ENCODE peak calls at places on chromosomes 6 and 20, in five cellular contexts. X is GM12878, D is HepG2, H is HEK293T, E is H1. F is an unnamed sample.

GRCh38 chr20:57432874-57433491 is 41.8 kb downstream of the RBM38 start:
- DNase-seq in X (peak; percentile 76), E (no peak), H (no peak), D (no peak), F (no peak)

GRCh38 chr6:11527274-11527870 is 10.2 kb upstream of the TMEM170B start:
- DNase-seq in E (no peak), X (no peak), H (no peak), D (no peak), F (no peak)

GRCh38 chr6:112014483-112014882 is 39.4 kb upstream of the CCN6 start:
- DNase-seq in X (no peak), H (no peak), E (no peak), D (no peak), F (no peak)

GRCh38 chr6:52053038-52053704 is 34.2 kb downstream of the PKHD1 start:
- DNase-seq in E (no peak), D (no peak), X (no peak), H (no peak), F (no peak)

GRCh38 chr6:73180076-73180717 is 45.1 kb downstream of the KHDC1L start:
- DNase-seq in X (no peak), E (no peak), D (no peak), H (no peak), F (no peak)

GRCh38 chr6:110357696-110358535 is at the start of gene METTL24:
- DNase-seq in E (peak; percentile 72), D (no peak), H (peak; percentile 69), X (no peak), F (no peak)

GRCh38 chr6:87671555-87672029 is 30.4 kb downstream of the AKIRIN2 start:
- DNase-seq in D (peak; percentile 97), E (no peak), X (no peak), H (no peak), F (no peak)

GRCh38 chr20:36802326-36803223 is 29.0 kb upstream of the DSN1 start:
- DNase-seq in E (no peak), H (no peak), X (no peak), D (no peak), F (no peak)

GRCh38 chr6:14822012-14822553 is 423.8 kb upstream of the JARID2 start:
- DNase-seq in D (no peak), H (no peak), E (no peak), X (no peak), F (no peak)

GRCh38 chr6:47701374-47701773 is 3.0 kb downstream of the ADGRF4 start:
- DNase-seq in E (no peak), H (no peak), X (peak; percentile 35), D (no peak), F (no peak)

GRCh38 chr20:57006411-57007170 is 259.9 kb downstream of the BMP7 start:
- DNase-seq in X (peak; percentile 17), D (no peak), E (no peak), H (no peak), F (peak; percentile 60)

GRCh38 chr20:50195524-50196120 is 5.0 kb downstream of the CEBPB start:
- DNase-seq in E (no peak), X (no peak), D (no peak), H (no peak), F (no peak)

GRCh38 chr20:62825994-62826645 is 9.3 kb downstream of the COL9A3 start:
- DNase-seq in D (no peak), E (no peak), X (no peak), H (no peak), F (no peak)

GRCh38 chr20:39886650-39887190 is 802.3 kb downstream of the MAFB start:
- DNase-seq in H (no peak), X (no peak), D (no peak), E (no peak), F (no peak)

GRCh38 chr20:39880890-39881289 is 808.1 kb downstream of the MAFB start:
- DNase-seq in X (no peak), E (no peak), D (no peak), H (no peak), F (no peak)

GRCh38 chr20:39888310-39888709 is 800.7 kb downstream of the MAFB start:
- DNase-seq in H (no peak), E (no peak), D (no peak), X (no peak), F (no peak)

GRCh38 chr20:39890697-39891096 is 798.3 kb downstream of the MAFB start:
- DNase-seq in X (no peak), D (no peak), E (no peak), H (no peak), F (no peak)

GRCh38 chr20:39885975-39886649 is 802.9 kb downstream of the MAFB start:
- DNase-seq in X (no peak), D (peak; percentile 21), E (peak; percentile 66), H (peak; percentile 26), F (peak; percentile 85)
- TF ChIP-seq SUZ12 in X (no peak), D (no peak), E (no peak), H (no peak), F (no peak)

GRCh38 chr6:106103728-106104109 is 17.6 kb downstream of the PRDM1 start:
- DNase-seq in X (no peak), E (no peak), D (no peak), H (no peak), F (no peak)
- TF ChIP-seq SUZ12 in X (no peak), E (no peak), D (no peak), H (no peak), F (no peak)

GRCh38 chr20:59644371-59644939 is 40.1 kb downstream of the PHACTR3 start:
- DNase-seq in X (no peak), E (no peak), H (no peak), D (no peak), F (no peak)

GRCh38 chr20:59645761-59646171 is 41.4 kb downstream of the PHACTR3 start:
- DNase-seq in E (no peak), X (no peak), H (no peak), D (no peak), F (no peak)

GRCh38 chr20:59646487-59646886 is 42.1 kb downstream of the PHACTR3 start:
- DNase-seq in E (no peak), D (no peak), H (no peak), X (no peak), F (no peak)

GRCh38 chr20:59643616-59644061 is 39.3 kb downstream of the PHACTR3 start:
- DNase-seq in D (no peak), X (no peak), H (no peak), E (no peak), F (no peak)

DNA sequence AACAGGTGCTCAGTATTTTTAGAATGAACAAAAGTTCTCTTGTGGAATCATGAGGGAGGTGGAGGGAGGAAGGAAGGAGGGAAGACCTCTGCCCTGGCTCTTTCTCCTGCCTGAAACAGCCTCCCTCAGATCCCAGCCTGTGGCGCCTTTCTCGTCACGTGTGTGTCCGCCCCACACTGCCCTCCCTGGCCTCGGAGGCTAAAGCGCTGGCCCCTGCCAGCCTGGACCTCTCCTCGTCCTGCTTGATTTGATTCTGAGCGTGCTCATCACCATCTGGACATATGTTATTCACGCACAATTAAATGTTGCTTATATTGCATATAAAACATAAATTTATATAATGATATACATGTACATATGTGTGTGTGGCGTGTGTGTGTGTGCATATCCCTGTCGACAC is 41.0 kb downstream of the PHACTR3 start:
- DNase-seq in X (no peak), D (no peak), E (no peak), H (no peak), F (no peak)
- TF ChIP-seq SUZ12 in X (no peak), D (no peak), E (no peak), H (no peak), F (no peak)

GRCh38 chr6:150296890-150297289 is 71.9 kb upstream of the IYD start:
- DNase-seq in E (no peak), D (no peak), H (no peak), X (no peak), F (no peak)

GRCh38 chr6:150299873-150300485 is 68.8 kb upstream of the IYD start:
- DNase-seq in H (no peak), D (no peak), E (no peak), X (no peak), F (no peak)

GRCh38 chr6:150298676-150299075 is 70.1 kb upstream of the IYD start:
- DNase-seq in D (no peak), X (no peak), H (no peak), E (no peak), F (no peak)

GRCh38 chr6:150298029-150298380 is 70.8 kb upstream of the IYD start:
- DNase-seq in X (no peak), E (no peak), D (no peak), H (no peak), F (no peak)

DNA sequence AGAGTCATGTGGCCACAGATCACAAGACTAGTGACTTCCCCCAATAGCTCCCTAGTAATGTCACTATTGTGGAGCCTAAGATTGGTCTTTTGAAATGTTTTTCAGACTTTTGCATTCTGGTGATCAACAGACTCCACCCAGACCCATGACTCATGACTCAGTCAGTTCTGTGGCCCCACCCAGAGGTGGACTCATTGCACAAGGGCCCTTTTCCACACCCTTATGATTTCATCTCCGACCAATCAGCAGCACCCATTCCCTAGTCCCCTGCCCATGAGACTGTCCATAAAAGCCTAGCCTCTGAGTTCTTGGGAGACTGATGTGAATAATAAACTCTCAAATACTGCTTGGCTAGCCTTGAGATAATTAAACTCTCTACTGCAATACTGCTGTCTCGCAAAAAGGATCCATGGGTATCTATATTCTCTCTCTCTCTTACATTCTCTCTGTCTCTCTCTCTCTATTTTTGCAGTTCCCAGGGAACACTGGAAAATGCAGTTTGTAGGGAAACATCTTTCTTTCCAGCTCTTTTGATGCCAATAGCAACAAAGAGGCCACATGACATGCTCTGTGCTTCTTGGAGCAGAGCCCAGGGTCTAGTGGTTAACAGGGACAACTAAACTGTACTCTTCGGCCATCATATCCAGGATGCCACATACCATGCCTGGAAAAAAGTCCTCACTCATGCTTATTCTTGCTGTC is 71.3 kb upstream of the IYD start:
- DNase-seq in H (no peak), E (no peak), X (no peak), D (no peak), F (no peak)
- TF ChIP-seq SUZ12 in H (no peak), E (no peak), X (no peak), D (no peak), F (no peak)

DNA sequence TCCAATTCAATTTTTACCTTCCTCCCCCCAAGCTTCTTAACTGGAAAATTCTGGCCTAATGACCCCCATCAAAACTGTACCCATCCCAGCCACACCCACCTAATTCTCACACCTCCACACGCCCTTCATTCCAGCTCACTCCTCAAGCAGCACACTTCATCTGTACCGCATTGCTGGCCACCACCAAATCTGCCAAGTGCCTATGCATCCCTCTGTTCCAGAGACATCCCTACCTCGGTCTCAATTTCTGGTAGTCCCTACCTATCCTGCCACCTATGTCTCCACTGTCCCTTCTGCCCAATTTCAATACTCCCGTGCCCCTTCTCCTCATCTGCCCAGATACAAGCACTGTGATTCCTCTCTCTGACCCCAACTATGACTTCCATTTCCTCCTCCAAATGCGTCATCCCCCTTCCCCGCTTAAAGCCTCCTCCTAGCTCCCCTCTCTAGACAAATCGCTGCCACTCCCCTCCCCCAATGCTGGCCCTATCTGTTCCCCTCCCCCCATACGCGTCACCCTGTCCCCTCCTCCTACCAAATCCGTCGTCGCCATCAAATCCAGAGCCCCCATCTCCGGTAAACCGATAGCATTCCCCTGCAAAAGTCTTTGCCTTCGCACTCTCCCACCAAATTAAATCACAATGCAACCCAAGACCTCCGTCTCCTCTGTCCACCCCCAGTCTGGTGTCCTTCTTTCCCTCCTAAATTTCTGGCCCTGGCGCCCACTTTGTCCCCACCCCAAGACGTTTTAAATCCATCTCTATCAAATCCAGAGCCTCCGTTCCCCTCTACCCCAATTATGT is 1.2 kb downstream of the MTCH1 start:
- DNase-seq in E (peak; percentile 67), X (no peak), H (peak; percentile 30), D (no peak), F (peak; percentile 54)
- TF ChIP-seq SUZ12 in E (no peak), X (no peak), H (no peak), D (no peak), F (no peak)

GRCh38 chr6:132188865-132189264 is 212.4 kb downstream of the MOXD1 start:
- DNase-seq in H (no peak), D (no peak), X (no peak), E (no peak), F (no peak)
- TF ChIP-seq SUZ12 in H (no peak), D (no peak), X (no peak), E (no peak), F (no peak)

GRCh38 chr20:13348301-13349239 is 127.5 kb downstream of the ISM1 start:
- DNase-seq in X (no peak), H (no peak), E (no peak), D (no peak), F (no peak)
- TF ChIP-seq SUZ12 in X (no peak), H (no peak), E (no peak), D (no peak), F (no peak)